ENCODE peak calls at places on chromosomes 5 and 9, in six cellular contexts. A is H1, M is WTC11, B is HepG2, H is K562, L is endothelial cell of umbilical vein. K is an unnamed sample.

GRCh38 chr5:36363776-36364175 is 62.1 kb upstream of the RANBP3L start:
- DNase-seq in A (no peak), M (no peak), B (no peak), H (no peak), L (no peak), K (no peak)

GRCh38 chr5:107284822-107285510 is 385.8 kb downstream of the EFNA5 start:
- DNase-seq in A (no peak), M (no peak), B (no peak), H (no peak), L (peak; percentile 9), K (no peak)

GRCh38 chr9:120571443-120572257 is 8.3 kb downstream of the CDK5RAP2 start:
- DNase-seq in A (no peak), M (no peak), B (peak; percentile 99), H (no peak), L (no peak), K (peak; percentile 28)

GRCh38 chr5:43066231-43066798 is 26.2 kb upstream of the ANXA2R start:
- DNase-seq in A (peak; percentile 82), M (peak; percentile 80), B (peak; percentile 55), H (peak; percentile 61), L (peak; percentile 76), K (peak; percentile 78)

GRCh38 chr5:179766726-179767455 is 26.9 kb upstream of the LTC4S start:
- DNase-seq in A (no peak), M (no peak), B (no peak), H (no peak), L (peak; percentile 50), K (no peak)

GRCh38 chr9:109181284-109181683 is 14.2 kb upstream of the FRRS1L start:
- DNase-seq in A (no peak), M (no peak), B (no peak), H (no peak), L (no peak), K (no peak)

GRCh38 chr9:35700942-35701341 is 11.2 kb upstream of the TPM2 start:
- DNase-seq in A (no peak), M (no peak), B (no peak), H (no peak), L (no peak), K (no peak)

GRCh38 chr9:133968966-133969617 is 23.0 kb downstream of the VAV2 start:
- DNase-seq in A (no peak), M (no peak), B (no peak), H (no peak), L (no peak), K (no peak)

GRCh38 chr5:126675338-126675737 is 74.6 kb downstream of the PHAX start:
- DNase-seq in A (no peak), M (no peak), B (no peak), H (no peak), L (no peak), K (no peak)

GRCh38 chr5:54678737-54679136 is 161.2 kb downstream of the SNX18 start:
- DNase-seq in A (no peak), M (no peak), B (no peak), H (no peak), L (no peak), K (no peak)

GRCh38 chr9:70407081-70407503 is 7.4 kb downstream of the KLF9 start:
- DNase-seq in A (no peak), M (no peak), B (no peak), H (no peak), L (peak; percentile 88), K (no peak)

GRCh38 chr5:149153193-149153750 is 12.0 kb downstream of the ABLIM3 start:
- DNase-seq in A (no peak), M (no peak), B (no peak), H (no peak), L (no peak), K (no peak)

GRCh38 chr9:116700882-116701836 is 14.1 kb downstream of the TRIM32 start:
- DNase-seq in A (no peak), M (no peak), B (no peak), H (no peak), L (no peak), K (no peak)

GRCh38 chr9:110588296-110588695 is 8.8 kb upstream of the SVEP1 start:
- DNase-seq in A (no peak), M (no peak), B (no peak), H (no peak), L (no peak), K (no peak)

GRCh38 chr5:32785639-32786216 is 74.6 kb downstream of the NPR3 start:
- DNase-seq in A (no peak), M (no peak), B (no peak), H (no peak), L (no peak), K (no peak)

GRCh38 chr9:87592554-87593394 is 95.1 kb downstream of the DAPK1 start:
- DNase-seq in A (no peak), M (no peak), B (no peak), H (peak; percentile 62), L (no peak), K (no peak)

GRCh38 chr5:28831042-28831441 is 1792.7 kb upstream of the CDH9 start:
- DNase-seq in A (no peak), M (no peak), B (no peak), H (no peak), L (no peak), K (no peak)

GRCh38 chr9:72882117-72882775 is 70.6 kb downstream of the ALDH1A1 start:
- DNase-seq in A (no peak), M (no peak), B (no peak), H (no peak), L (no peak), K (no peak)

GRCh38 chr9:27629425-27629824 is 56.1 kb upstream of the C9orf72 start:
- DNase-seq in A (no peak), M (no peak), B (no peak), H (no peak), L (no peak), K (no peak)

GRCh38 chr9:33186457-33187168 is 19.5 kb upstream of the B4GALT1 start:
- DNase-seq in A (no peak), M (no peak), B (no peak), H (no peak), L (peak; percentile 26), K (peak; percentile 25)

GRCh38 chr5:31768046-31768445 is 129.1 kb downstream of the PDZD2 start:
- DNase-seq in A (no peak), M (no peak), B (no peak), H (no peak), L (no peak), K (no peak)

GRCh38 chr9:128588581-128589233 is 36.3 kb downstream of the SPTAN1 start:
- DNase-seq in A (no peak), M (no peak), B (no peak), H (no peak), L (no peak), K (no peak)

GRCh38 chr5:15995206-15996052 is 184.2 kb downstream of the MARCHF11 start:
- DNase-seq in A (peak; percentile 48), M (peak; percentile 12), B (peak; percentile 5), H (no peak), L (peak; percentile 67), K (peak; percentile 16)

GRCh38 chr9:15299374-15299939 is 7.6 kb downstream of the TTC39B start:
- DNase-seq in A (peak; percentile 30), M (no peak), B (no peak), H (no peak), L (no peak), K (no peak)

GRCh38 chr9:136623849-136624183 is 38.9 kb upstream of the EGFL7 start:
- DNase-seq in A (peak; percentile 42), M (no peak), B (no peak), H (no peak), L (no peak), K (no peak)

GRCh38 chr5:134568761-134569725 is 43.6 kb downstream of the JADE2 start:
- DNase-seq in A (no peak), M (no peak), B (no peak), H (no peak), L (peak; percentile 83), K (no peak)

GRCh38 chr9:136644343-136644592 is 18.4 kb upstream of the EGFL7 start:
- DNase-seq in A (no peak), M (no peak), B (no peak), H (no peak), L (peak; percentile 82), K (peak; percentile 71)

GRCh38 chr9:132739705-132740310 is 69.5 kb downstream of the GTF3C4 start:
- DNase-seq in A (no peak), M (no peak), B (no peak), H (no peak), L (no peak), K (no peak)
- TF ChIP-seq JUN in A (no peak), M (no peak), B (no peak), H (no peak), L (no peak), K (no peak)

GRCh38 chr9:6739218-6739617 is 18.6 kb upstream of the KDM4C start:
- DNase-seq in A (no peak), M (no peak), B (peak; percentile 39), H (no peak), L (peak; percentile 28), K (peak; percentile 36)
- TF ChIP-seq JUN in A (no peak), M (no peak), B (no peak), H (no peak), L (no peak), K (no peak)

GRCh38 chr5:178650214-178650613 is 23.4 kb upstream of the CLK4 start:
- DNase-seq in A (no peak), M (no peak), B (no peak), H (no peak), L (no peak), K (no peak)

GRCh38 chr5:178651046-178651810 is 24.4 kb upstream of the CLK4 start:
- DNase-seq in A (no peak), M (no peak), B (no peak), H (no peak), L (no peak), K (no peak)
- TF ChIP-seq JUN in A (no peak), M (no peak), B (no peak), H (no peak), L (no peak), K (no peak)

DNA sequence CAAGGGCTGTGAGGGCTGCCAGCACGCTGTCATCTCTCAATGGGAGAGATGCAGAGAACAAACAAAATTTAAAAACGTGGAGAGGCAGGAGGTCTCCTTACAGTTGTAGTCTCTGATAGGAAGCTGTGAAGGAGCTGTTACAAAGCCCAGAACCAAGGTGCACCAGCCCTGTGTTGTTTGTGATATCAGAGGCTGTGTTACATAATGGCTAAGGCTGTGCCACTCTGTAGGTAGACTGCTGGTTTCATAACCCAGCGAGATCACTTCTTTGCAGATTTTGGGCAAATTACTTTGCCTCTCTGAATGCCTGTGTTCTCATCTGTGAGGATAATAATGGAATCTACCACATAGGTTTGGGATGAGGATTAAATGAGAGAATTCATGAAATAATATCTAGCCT is 1480.7 kb upstream of the WWC1 start:
- DNase-seq in A (no peak), M (no peak), B (no peak), H (no peak), L (no peak), K (no peak)
- TF ChIP-seq JUN in A (no peak), M (no peak), B (no peak), H (no peak), L (no peak), K (no peak)